ENCODE peak calls at places on chromosomes 16 and 17, in nine cellular contexts. W is ovary, B is tibial nerve, T is stomach, Q is cardiac fibroblast, R is colonic mucosa, G is hepatocyte, P is LNCaP clone FGC, N is neural progenitor cell. J is an unnamed sample.

GRCh38 chr17:55421179-55421934 is at the start of gene MMD:
- DNase-seq in B (no peak), G (peak), Q (no peak), R (peak), W (no peak), P (no peak), T (no peak), N (no peak), J (no peak)

GRCh38 chr17:30600062-30600829 is 123.0 kb downstream of the GOSR1 start:
- DNase-seq in P (peak), B (peak), T (peak), N (peak), Q (peak), W (peak), G (peak), R (peak), J (peak)

GRCh38 chr16:88633684-88634140 is 4.7 kb upstream of the IL17C start:
- DNase-seq in R (peak), B (no peak), P (no peak), T (peak), N (peak), W (no peak), Q (peak), G (peak), J (no peak)

GRCh38 chr17:79905832-79906231 is 66.6 kb upstream of the CBX4 start:
- DNase-seq in R (no peak), T (no peak), G (peak), W (no peak), B (no peak), P (no peak), Q (peak), N (no peak), J (no peak)

GRCh38 chr17:17702370-17702769 is 21.1 kb downstream of the RAI1 start:
- DNase-seq in Q (no peak), W (no peak), G (no peak), R (no peak), T (no peak), P (no peak), B (no peak), N (no peak), J (no peak)

GRCh38 chr17:57677301-57677700 is 67.8 kb downstream of the CCDC182 start:
- DNase-seq in N (no peak), R (peak), T (no peak), Q (no peak), G (no peak), P (no peak), W (no peak), B (no peak), J (no peak)

GRCh38 chr16:73996624-73997339 is 299.8 kb upstream of the PSMD7 start:
- DNase-seq in W (no peak), P (no peak), T (peak), N (no peak), G (peak), B (no peak), R (peak), Q (no peak), J (no peak)

GRCh38 chr16:9007177-9007794 is 43.6 kb upstream of the USP7 start:
- DNase-seq in R (no peak), W (no peak), P (no peak), B (no peak), T (no peak), Q (peak), G (no peak), N (no peak), J (no peak)

GRCh38 chr17:61368049-61368831 is 31.4 kb upstream of the TBX2 start:
- DNase-seq in Q (no peak), W (no peak), B (no peak), G (no peak), P (no peak), R (no peak), T (no peak), N (no peak), J (no peak)

GRCh38 chr17:29002811-29003210 is 3.0 kb downstream of the SEZ6 start:
- DNase-seq in G (no peak), N (no peak), B (no peak), P (no peak), Q (no peak), R (no peak), W (no peak), T (no peak), J (no peak)

GRCh38 chr16:19284207-19284606 is 1.3 kb upstream of the CLEC19A start:
- DNase-seq in N (no peak), P (peak), G (no peak), R (no peak), W (no peak), B (no peak), T (peak), Q (no peak), J (no peak)

GRCh38 chr17:61647044-61647443 is 56.0 kb upstream of the NACA2 start:
- DNase-seq in B (no peak), N (no peak), Q (peak), R (no peak), W (no peak), T (no peak), P (no peak), G (no peak), J (no peak)

GRCh38 chr17:41734139-41734948 is at the start of gene HAP1:
- DNase-seq in B (no peak), P (no peak), G (peak), Q (peak), T (peak), W (peak), R (no peak), N (peak), J (peak)

GRCh38 chr16:63323055-63323454 is 1286.8 kb upstream of the CDH8 start:
- DNase-seq in T (no peak), Q (no peak), W (no peak), G (no peak), P (no peak), N (no peak), R (no peak), B (no peak), J (no peak)

GRCh38 chr17:66426397-66427033 is 124.1 kb downstream of the PRKCA start:
- DNase-seq in T (no peak), G (no peak), W (no peak), R (peak), N (no peak), P (no peak), Q (peak), B (no peak), J (no peak)
- TF ChIP-seq CTCF in T (no peak), G (no peak), W (no peak), R (peak), N (peak), P (no peak), Q (peak), B (no peak), J (no peak)

DNA sequence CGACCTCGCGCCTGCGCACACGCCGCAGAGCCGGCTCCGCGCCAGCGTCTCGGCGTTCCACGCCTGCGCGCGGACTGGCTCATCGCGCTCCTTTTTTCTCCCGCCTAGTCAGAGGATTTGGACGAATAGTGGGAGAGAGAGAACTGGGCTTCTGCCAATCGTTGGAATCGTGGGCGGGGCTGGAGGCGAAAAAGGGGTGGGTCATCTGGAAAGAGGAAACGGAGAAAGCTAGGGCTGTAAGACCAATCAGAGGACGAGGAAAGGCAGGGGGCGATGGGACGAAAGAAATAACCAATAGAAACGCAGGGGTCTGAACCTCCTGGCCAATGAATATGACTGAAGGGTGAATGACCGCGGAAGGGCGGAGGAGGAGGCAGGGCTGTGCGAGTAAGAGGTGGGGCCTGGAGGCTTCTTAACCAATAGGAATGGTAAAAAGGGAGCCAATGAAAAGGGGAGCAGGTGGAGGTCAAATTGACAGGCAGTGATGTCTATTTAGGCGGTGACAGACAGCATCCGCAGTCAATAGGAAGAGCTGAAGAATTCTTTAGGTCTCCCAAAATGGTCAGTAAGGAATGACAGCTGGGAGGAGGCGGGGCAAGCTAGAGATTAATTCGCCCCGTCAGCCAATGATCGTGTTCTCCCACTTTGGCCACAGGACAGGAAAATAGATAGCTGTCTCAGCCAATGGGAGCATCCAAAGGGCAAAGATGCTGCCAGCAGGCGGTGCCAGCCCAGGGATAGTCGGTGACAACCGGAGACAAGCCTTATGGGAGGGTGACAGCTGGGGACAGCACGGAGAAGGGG is at the start of gene TBC1D10B:
- DNase-seq in Q (peak), T (peak), G (peak), R (peak), W (peak), P (peak), N (peak), B (peak), J (peak)
- TF ChIP-seq CTCF in Q (peak), T (no peak), G (no peak), R (peak), W (no peak), P (no peak), N (peak), B (peak), J (no peak)

GRCh38 chr17:80961516-80961915 is 30.1 kb upstream of the CHMP6 start:
- DNase-seq in B (no peak), N (no peak), Q (no peak), T (no peak), G (no peak), W (peak), P (peak), R (no peak), J (no peak)
- TF ChIP-seq CTCF in B (no peak), N (peak), Q (no peak), T (no peak), G (no peak), W (no peak), P (peak), R (no peak), J (no peak)

GRCh38 chr17:13017623-13018462 is at the start of gene ELAC2:
- DNase-seq in T (peak), N (peak), P (peak), B (peak), W (peak), R (peak), G (peak), Q (peak), J (peak)
- TF ChIP-seq CTCF in T (no peak), N (peak), P (peak), B (no peak), W (peak), R (no peak), G (peak), Q (no peak), J (peak)